ENCODE peak calls at places on chromosomes 2 and 18, in ten cellular contexts. One of them, this sample, is unnamed.

GRCh38 chr2:238883315-238884004 is 35.6 kb downstream of the TWIST2 start:
- DNase-seq in activated T-cell treated with anti-CD3 and anti-CD28 coated beads for 24 hours: no peak
- DNase-seq in chondrocyte: no peak
- DNase-seq in naive B cell: no peak
- DNase-seq in RWPE1: no peak
- DNase-seq in A549: no peak
- DNase-seq in NCI-H146: no peak
- DNase-seq in GM03348: no peak
- DNase-seq in stimulated activated naive B cell treated with anti-CD40 and anti-IgM and Interleukin-4, amounts not matched to agents 10 μg/mL and 1 μg/mL and 100 μg/mL, for 72 hours: no peak
- DNase-seq in memory B cell: no peak
- DNase-seq in this sample: no peak

GRCh38 chr2:135913726-135914365 is 37.6 kb upstream of the MCM6 start:
- DNase-seq in activated T-cell treated with anti-CD3 and anti-CD28 coated beads for 24 hours: no peak
- DNase-seq in chondrocyte: no peak
- DNase-seq in naive B cell: peak; percentile 50
- DNase-seq in RWPE1: peak; percentile 20
- DNase-seq in A549: peak; percentile 45
- DNase-seq in NCI-H146: peak; percentile 38
- DNase-seq in GM03348: peak; percentile 52
- DNase-seq in stimulated activated naive B cell treated with anti-CD40 and anti-IgM and Interleukin-4, amounts not matched to agents 10 μg/mL and 1 μg/mL and 100 μg/mL, for 72 hours: no peak
- DNase-seq in memory B cell: peak; percentile 54
- DNase-seq in this sample: peak; percentile 36

GRCh38 chr2:239329972-239330572 is 70.7 kb downstream of the HDAC4 start:
- DNase-seq in activated T-cell treated with anti-CD3 and anti-CD28 coated beads for 24 hours: no peak
- DNase-seq in chondrocyte: no peak
- DNase-seq in naive B cell: no peak
- DNase-seq in RWPE1: no peak
- DNase-seq in A549: no peak
- DNase-seq in NCI-H146: no peak
- DNase-seq in GM03348: no peak
- DNase-seq in stimulated activated naive B cell treated with anti-CD40 and anti-IgM and Interleukin-4, amounts not matched to agents 10 μg/mL and 1 μg/mL and 100 μg/mL, for 72 hours: no peak
- DNase-seq in memory B cell: no peak
- DNase-seq in this sample: no peak

GRCh38 chr18:6752200-6752873 is 22.8 kb downstream of the ARHGAP28 start:
- DNase-seq in activated T-cell treated with anti-CD3 and anti-CD28 coated beads for 24 hours: no peak
- DNase-seq in chondrocyte: no peak
- DNase-seq in naive B cell: no peak
- DNase-seq in RWPE1: no peak
- DNase-seq in A549: no peak
- DNase-seq in NCI-H146: no peak
- DNase-seq in GM03348: peak; percentile 7
- DNase-seq in stimulated activated naive B cell treated with anti-CD40 and anti-IgM and Interleukin-4, amounts not matched to agents 10 μg/mL and 1 μg/mL and 100 μg/mL, for 72 hours: no peak
- DNase-seq in memory B cell: no peak
- DNase-seq in this sample: peak; percentile 41

GRCh38 chr2:383888-384287 is 96.0 kb upstream of the ALKAL2 start:
- DNase-seq in activated T-cell treated with anti-CD3 and anti-CD28 coated beads for 24 hours: no peak
- DNase-seq in chondrocyte: peak; percentile 88
- DNase-seq in naive B cell: peak; percentile 48
- DNase-seq in RWPE1: peak; percentile 70
- DNase-seq in A549: peak; percentile 17
- DNase-seq in NCI-H146: no peak
- DNase-seq in GM03348: no peak
- DNase-seq in stimulated activated naive B cell treated with anti-CD40 and anti-IgM and Interleukin-4, amounts not matched to agents 10 μg/mL and 1 μg/mL and 100 μg/mL, for 72 hours: peak; percentile 6
- DNase-seq in memory B cell: no peak
- DNase-seq in this sample: no peak

GRCh38 chr2:101696272-101697123 is 1.0 kb upstream of the MAP4K4 start:
- DNase-seq in activated T-cell treated with anti-CD3 and anti-CD28 coated beads for 24 hours: no peak
- DNase-seq in chondrocyte: no peak
- DNase-seq in naive B cell: no peak
- DNase-seq in RWPE1: no peak
- DNase-seq in A549: no peak
- DNase-seq in NCI-H146: peak; percentile 37
- DNase-seq in GM03348: no peak
- DNase-seq in stimulated activated naive B cell treated with anti-CD40 and anti-IgM and Interleukin-4, amounts not matched to agents 10 μg/mL and 1 μg/mL and 100 μg/mL, for 72 hours: no peak
- DNase-seq in memory B cell: no peak
- DNase-seq in this sample: no peak

GRCh38 chr2:16506366-16506765 is 159.3 kb downstream of the CYRIA start:
- DNase-seq in activated T-cell treated with anti-CD3 and anti-CD28 coated beads for 24 hours: no peak
- DNase-seq in chondrocyte: no peak
- DNase-seq in naive B cell: no peak
- DNase-seq in RWPE1: no peak
- DNase-seq in A549: no peak
- DNase-seq in NCI-H146: no peak
- DNase-seq in GM03348: no peak
- DNase-seq in stimulated activated naive B cell treated with anti-CD40 and anti-IgM and Interleukin-4, amounts not matched to agents 10 μg/mL and 1 μg/mL and 100 μg/mL, for 72 hours: no peak
- DNase-seq in memory B cell: no peak
- DNase-seq in this sample: no peak

GRCh38 chr2:31241625-31242270 is 7.8 kb downstream of the EHD3 start:
- DNase-seq in activated T-cell treated with anti-CD3 and anti-CD28 coated beads for 24 hours: no peak
- DNase-seq in chondrocyte: no peak
- DNase-seq in naive B cell: no peak
- DNase-seq in RWPE1: no peak
- DNase-seq in A549: no peak
- DNase-seq in NCI-H146: no peak
- DNase-seq in GM03348: no peak
- DNase-seq in stimulated activated naive B cell treated with anti-CD40 and anti-IgM and Interleukin-4, amounts not matched to agents 10 μg/mL and 1 μg/mL and 100 μg/mL, for 72 hours: peak; percentile 29
- DNase-seq in memory B cell: no peak
- DNase-seq in this sample: no peak

GRCh38 chr18:6239716-6240115 is 175.0 kb downstream of the L3MBTL4 start:
- DNase-seq in activated T-cell treated with anti-CD3 and anti-CD28 coated beads for 24 hours: no peak
- DNase-seq in chondrocyte: no peak
- DNase-seq in naive B cell: no peak
- DNase-seq in RWPE1: no peak
- DNase-seq in A549: no peak
- DNase-seq in NCI-H146: no peak
- DNase-seq in GM03348: no peak
- DNase-seq in stimulated activated naive B cell treated with anti-CD40 and anti-IgM and Interleukin-4, amounts not matched to agents 10 μg/mL and 1 μg/mL and 100 μg/mL, for 72 hours: no peak
- DNase-seq in memory B cell: no peak
- DNase-seq in this sample: no peak

GRCh38 chr18:9466127-9466526 is 9.2 kb upstream of the RALBP1 start:
- DNase-seq in activated T-cell treated with anti-CD3 and anti-CD28 coated beads for 24 hours: no peak
- DNase-seq in chondrocyte: no peak
- DNase-seq in naive B cell: no peak
- DNase-seq in RWPE1: no peak
- DNase-seq in A549: no peak
- DNase-seq in NCI-H146: no peak
- DNase-seq in GM03348: no peak
- DNase-seq in stimulated activated naive B cell treated with anti-CD40 and anti-IgM and Interleukin-4, amounts not matched to agents 10 μg/mL and 1 μg/mL and 100 μg/mL, for 72 hours: no peak
- DNase-seq in memory B cell: no peak
- DNase-seq in this sample: no peak

GRCh38 chr2:174778479-174778962 is 14.2 kb upstream of the CHRNA1 start:
- DNase-seq in activated T-cell treated with anti-CD3 and anti-CD28 coated beads for 24 hours: peak; percentile 54
- DNase-seq in chondrocyte: no peak
- DNase-seq in naive B cell: no peak
- DNase-seq in RWPE1: no peak
- DNase-seq in A549: no peak
- DNase-seq in NCI-H146: no peak
- DNase-seq in GM03348: peak; percentile 85
- DNase-seq in stimulated activated naive B cell treated with anti-CD40 and anti-IgM and Interleukin-4, amounts not matched to agents 10 μg/mL and 1 μg/mL and 100 μg/mL, for 72 hours: peak; percentile 32
- DNase-seq in memory B cell: no peak
- DNase-seq in this sample: peak; percentile 91

GRCh38 chr2:240395896-240396622 is 39.4 kb upstream of the GPC1 start:
- DNase-seq in activated T-cell treated with anti-CD3 and anti-CD28 coated beads for 24 hours: no peak
- DNase-seq in chondrocyte: peak; percentile 82
- DNase-seq in naive B cell: no peak
- DNase-seq in RWPE1: no peak
- DNase-seq in A549: no peak
- DNase-seq in NCI-H146: no peak
- DNase-seq in GM03348: no peak
- DNase-seq in stimulated activated naive B cell treated with anti-CD40 and anti-IgM and Interleukin-4, amounts not matched to agents 10 μg/mL and 1 μg/mL and 100 μg/mL, for 72 hours: no peak
- DNase-seq in memory B cell: no peak
- DNase-seq in this sample: no peak

GRCh38 chr2:68828887-68829708 is 42.1 kb downstream of the BMP10 start:
- DNase-seq in activated T-cell treated with anti-CD3 and anti-CD28 coated beads for 24 hours: peak; percentile 35
- DNase-seq in chondrocyte: no peak
- DNase-seq in naive B cell: peak; percentile 42
- DNase-seq in RWPE1: peak; percentile 93
- DNase-seq in A549: peak; percentile 71
- DNase-seq in NCI-H146: no peak
- DNase-seq in GM03348: peak; percentile 95
- DNase-seq in stimulated activated naive B cell treated with anti-CD40 and anti-IgM and Interleukin-4, amounts not matched to agents 10 μg/mL and 1 μg/mL and 100 μg/mL, for 72 hours: peak; percentile 43
- DNase-seq in memory B cell: no peak
- DNase-seq in this sample: peak; percentile 40

GRCh38 chr2:237629739-237630138 is 2.4 kb downstream of the LRRFIP1 start:
- DNase-seq in activated T-cell treated with anti-CD3 and anti-CD28 coated beads for 24 hours: no peak
- DNase-seq in chondrocyte: no peak
- DNase-seq in naive B cell: no peak
- DNase-seq in RWPE1: no peak
- DNase-seq in A549: no peak
- DNase-seq in NCI-H146: no peak
- DNase-seq in GM03348: peak; percentile 64
- DNase-seq in stimulated activated naive B cell treated with anti-CD40 and anti-IgM and Interleukin-4, amounts not matched to agents 10 μg/mL and 1 μg/mL and 100 μg/mL, for 72 hours: no peak
- DNase-seq in memory B cell: no peak
- DNase-seq in this sample: peak; percentile 89

GRCh38 chr2:86622409-86622877 is 1.2 kb downstream of the RNF103 start:
- DNase-seq in activated T-cell treated with anti-CD3 and anti-CD28 coated beads for 24 hours: peak; percentile 6
- DNase-seq in chondrocyte: no peak
- DNase-seq in naive B cell: peak; percentile 7
- DNase-seq in RWPE1: peak; percentile 14
- DNase-seq in A549: peak; percentile 53
- DNase-seq in NCI-H146: peak; percentile 61
- DNase-seq in GM03348: peak; percentile 35
- DNase-seq in stimulated activated naive B cell treated with anti-CD40 and anti-IgM and Interleukin-4, amounts not matched to agents 10 μg/mL and 1 μg/mL and 100 μg/mL, for 72 hours: no peak
- DNase-seq in memory B cell: no peak
- DNase-seq in this sample: no peak

GRCh38 chr2:1869248-1869647 is 124.9 kb upstream of the PXDN start:
- DNase-seq in activated T-cell treated with anti-CD3 and anti-CD28 coated beads for 24 hours: no peak
- DNase-seq in chondrocyte: no peak
- DNase-seq in naive B cell: no peak
- DNase-seq in RWPE1: no peak
- DNase-seq in A549: no peak
- DNase-seq in NCI-H146: no peak
- DNase-seq in GM03348: no peak
- DNase-seq in stimulated activated naive B cell treated with anti-CD40 and anti-IgM and Interleukin-4, amounts not matched to agents 10 μg/mL and 1 μg/mL and 100 μg/mL, for 72 hours: no peak
- DNase-seq in memory B cell: no peak
- DNase-seq in this sample: no peak

GRCh38 chr2:221129657-221130056 is 442.4 kb downstream of the EPHA4 start:
- DNase-seq in activated T-cell treated with anti-CD3 and anti-CD28 coated beads for 24 hours: no peak
- DNase-seq in chondrocyte: no peak
- DNase-seq in naive B cell: no peak
- DNase-seq in RWPE1: no peak
- DNase-seq in A549: no peak
- DNase-seq in NCI-H146: no peak
- DNase-seq in GM03348: no peak
- DNase-seq in stimulated activated naive B cell treated with anti-CD40 and anti-IgM and Interleukin-4, amounts not matched to agents 10 μg/mL and 1 μg/mL and 100 μg/mL, for 72 hours: no peak
- DNase-seq in memory B cell: no peak
- DNase-seq in this sample: no peak

GRCh38 chr2:120855855-120856405 is 120.3 kb downstream of the GLI2 start:
- DNase-seq in activated T-cell treated with anti-CD3 and anti-CD28 coated beads for 24 hours: no peak
- DNase-seq in chondrocyte: no peak
- DNase-seq in naive B cell: no peak
- DNase-seq in RWPE1: no peak
- DNase-seq in A549: no peak
- DNase-seq in NCI-H146: no peak
- DNase-seq in GM03348: no peak
- DNase-seq in stimulated activated naive B cell treated with anti-CD40 and anti-IgM and Interleukin-4, amounts not matched to agents 10 μg/mL and 1 μg/mL and 100 μg/mL, for 72 hours: no peak
- DNase-seq in memory B cell: no peak
- DNase-seq in this sample: no peak

GRCh38 chr2:160411955-160412354 is 81.7 kb downstream of the RBMS1 start:
- DNase-seq in activated T-cell treated with anti-CD3 and anti-CD28 coated beads for 24 hours: no peak
- DNase-seq in chondrocyte: no peak
- DNase-seq in naive B cell: no peak
- DNase-seq in RWPE1: no peak
- DNase-seq in A549: no peak
- DNase-seq in NCI-H146: no peak
- DNase-seq in GM03348: no peak
- DNase-seq in stimulated activated naive B cell treated with anti-CD40 and anti-IgM and Interleukin-4, amounts not matched to agents 10 μg/mL and 1 μg/mL and 100 μg/mL, for 72 hours: no peak
- DNase-seq in memory B cell: no peak
- DNase-seq in this sample: no peak

This sample was measured in RCC 7860.